ENCODE peak calls at places on chromosomes 2 and 18, in six cellular contexts. Y is SK-N-DZ; B is thyroid gland; A is GM13977; T is right atrium auricular region; N is activated CD4-positive, alpha-beta T cell treated with anti-CD3 and anti-CD28 coated beads, Interleukin-2, amount 10 ng/mL, durations not matched to agents 7 days and 5 days. L is an unnamed sample.
A peak's percentile ranks its signal among the peaks of the same experiment; 100 is the strongest.

GRCh38 chr2:207161247-207161646 is 4.5 kb downstream of the KLF7 start:
- DNase-seq in T (no peak), N (no peak), Y (peak; percentile 40), A (no peak), B (no peak), L (no peak)

GRCh38 chr18:44732604-44733003 is 51.9 kb downstream of the SETBP1 start:
- DNase-seq in Y (no peak), A (no peak), B (peak; percentile 80), N (no peak), T (no peak), L (no peak)

GRCh38 chr18:60794802-60795201 is 422.2 kb upstream of the MC4R start:
- DNase-seq in T (no peak), B (no peak), A (no peak), N (no peak), Y (no peak), L (no peak)

GRCh38 chr2:52512760-52513159 is 1254.8 kb upstream of the CHAC2 start:
- DNase-seq in Y (no peak), B (no peak), A (no peak), N (no peak), T (no peak), L (no peak)

GRCh38 chr2:19746137-19746585 is 155.6 kb downstream of the TTC32 start:
- DNase-seq in A (no peak), T (peak; percentile 26), N (no peak), B (no peak), Y (no peak), L (no peak)

GRCh38 chr2:127531133-127531709 is 4.3 kb upstream of the MYO7B start:
- DNase-seq in T (no peak), N (no peak), A (no peak), Y (no peak), B (no peak), L (no peak)

GRCh38 chr2:62774555-62775366 is 69.2 kb downstream of the EHBP1 start:
- DNase-seq in N (peak; percentile 41), Y (peak; percentile 38), T (no peak), A (peak; percentile 17), B (peak; percentile 9), L (no peak)

GRCh38 chr2:224778474-224778877 is 62.3 kb upstream of the CCDC195 start:
- DNase-seq in N (peak; percentile 71), A (peak; percentile 68), T (peak; percentile 83), Y (peak; percentile 61), B (peak; percentile 51), L (no peak)

GRCh38 chr2:11071939-11072338 is 83.3 kb upstream of the SLC66A3 start:
- DNase-seq in Y (no peak), A (no peak), T (no peak), B (no peak), N (no peak), L (no peak)

GRCh38 chr18:6022840-6023239 is 127.5 kb upstream of the TMEM200C start:
- DNase-seq in B (no peak), N (no peak), Y (no peak), A (no peak), T (no peak), L (no peak)

GRCh38 chr2:108492364-108492763 is 41.9 kb upstream of the LIMS1 start:
- DNase-seq in Y (no peak), B (no peak), N (no peak), A (no peak), T (no peak), L (no peak)

GRCh38 chr2:12270876-12271588 is 445.7 kb upstream of the TRIB2 start:
- DNase-seq in B (no peak), Y (no peak), A (no peak), N (no peak), T (no peak), L (no peak)

GRCh38 chr2:174692256-174692830 is 71.9 kb downstream of the CHRNA1 start:
- DNase-seq in N (no peak), Y (no peak), A (no peak), B (no peak), T (no peak), L (no peak)

GRCh38 chr18:62802523-62802922 is 87.2 kb downstream of the PHLPP1 start:
- DNase-seq in B (no peak), Y (no peak), N (no peak), T (no peak), A (no peak), L (no peak)

GRCh38 chr2:58965602-58966001 is 724.5 kb upstream of the FANCL start:
- DNase-seq in T (no peak), Y (no peak), N (no peak), A (no peak), B (no peak), L (no peak)

GRCh38 chr2:133605031-133605773 is 36.9 kb upstream of the NCKAP5 start:
- DNase-seq in Y (no peak), T (no peak), B (no peak), N (no peak), A (no peak), L (no peak)

GRCh38 chr18:3217930-3218647 is 1.7 kb downstream of the MYOM1 start:
- DNase-seq in Y (no peak), T (no peak), A (no peak), N (no peak), B (no peak), L (no peak)

GRCh38 chr2:168245074-168245825 is 2.1 kb downstream of the STK39 start:
- DNase-seq in B (no peak), N (no peak), Y (no peak), T (no peak), A (no peak), L (no peak)

L was measured in vagina.